ENCODE peak calls at places on chromosome 12, in eight cellular contexts. One of them, this sample, is unnamed.

GRCh38 chr12:123998344-123998941 is 25.4 kb downstream of the ZNF664 start:
- DNase-seq in T-helper 1 cell: no peak
- DNase-seq in heart right ventricle: no peak
- DNase-seq in stimulated activated CD4-positive, alpha-beta T cell treated with anti-CD3 and anti-CD28 coated beads, Interleukin-2, amount 100 ng/mL, for 48 hours: no peak
- DNase-seq in amniotic stem cell: no peak
- DNase-seq in T-helper 17 cell: no peak
- DNase-seq in body of pancreas: no peak
- DNase-seq in NCI-H2107: no peak
- DNase-seq in this sample: no peak

GRCh38 chr12:22101749-22102243 is 55.8 kb downstream of the CMAS start:
- DNase-seq in T-helper 1 cell: no peak
- DNase-seq in heart right ventricle: no peak
- DNase-seq in stimulated activated CD4-positive, alpha-beta T cell treated with anti-CD3 and anti-CD28 coated beads, Interleukin-2, amount 100 ng/mL, for 48 hours: no peak
- DNase-seq in amniotic stem cell: no peak
- DNase-seq in T-helper 17 cell: no peak
- DNase-seq in body of pancreas: no peak
- DNase-seq in NCI-H2107: no peak
- DNase-seq in this sample: no peak

GRCh38 chr12:95583933-95584332 is 32.7 kb upstream of the USP44 start:
- DNase-seq in T-helper 1 cell: no peak
- DNase-seq in heart right ventricle: no peak
- DNase-seq in stimulated activated CD4-positive, alpha-beta T cell treated with anti-CD3 and anti-CD28 coated beads, Interleukin-2, amount 100 ng/mL, for 48 hours: no peak
- DNase-seq in amniotic stem cell: no peak
- DNase-seq in T-helper 17 cell: no peak
- DNase-seq in body of pancreas: no peak
- DNase-seq in NCI-H2107: no peak
- DNase-seq in this sample: no peak

GRCh38 chr12:32397703-32398102 is 1.7 kb upstream of the FGD4 start:
- DNase-seq in T-helper 1 cell: no peak
- DNase-seq in heart right ventricle: no peak
- DNase-seq in stimulated activated CD4-positive, alpha-beta T cell treated with anti-CD3 and anti-CD28 coated beads, Interleukin-2, amount 100 ng/mL, for 48 hours: no peak
- DNase-seq in amniotic stem cell: no peak
- DNase-seq in T-helper 17 cell: no peak
- DNase-seq in body of pancreas: no peak
- DNase-seq in NCI-H2107: no peak
- DNase-seq in this sample: no peak

GRCh38 chr12:33830070-33830469 is 192.2 kb upstream of the ALG10 start:
- DNase-seq in T-helper 1 cell: no peak
- DNase-seq in heart right ventricle: no peak
- DNase-seq in stimulated activated CD4-positive, alpha-beta T cell treated with anti-CD3 and anti-CD28 coated beads, Interleukin-2, amount 100 ng/mL, for 48 hours: no peak
- DNase-seq in amniotic stem cell: no peak
- DNase-seq in T-helper 17 cell: no peak
- DNase-seq in body of pancreas: no peak
- DNase-seq in NCI-H2107: no peak
- DNase-seq in this sample: no peak

GRCh38 chr12:49868449-49868848 is 25.5 kb upstream of the BCDIN3D start:
- DNase-seq in T-helper 1 cell: no peak
- DNase-seq in heart right ventricle: no peak
- DNase-seq in stimulated activated CD4-positive, alpha-beta T cell treated with anti-CD3 and anti-CD28 coated beads, Interleukin-2, amount 100 ng/mL, for 48 hours: no peak
- DNase-seq in amniotic stem cell: no peak
- DNase-seq in T-helper 17 cell: no peak
- DNase-seq in body of pancreas: no peak
- DNase-seq in NCI-H2107: no peak
- DNase-seq in this sample: no peak

GRCh38 chr12:1421091-1421902 is 173.1 kb downstream of the FBXL14 start:
- DNase-seq in T-helper 1 cell: no peak
- DNase-seq in heart right ventricle: no peak
- DNase-seq in stimulated activated CD4-positive, alpha-beta T cell treated with anti-CD3 and anti-CD28 coated beads, Interleukin-2, amount 100 ng/mL, for 48 hours: no peak
- DNase-seq in amniotic stem cell: no peak
- DNase-seq in T-helper 17 cell: no peak
- DNase-seq in body of pancreas: no peak
- DNase-seq in NCI-H2107: no peak
- DNase-seq in this sample: no peak

GRCh38 chr12:109020750-109021380 is at the start of gene SVOP:
- DNase-seq in T-helper 1 cell: peak
- DNase-seq in heart right ventricle: peak
- DNase-seq in stimulated activated CD4-positive, alpha-beta T cell treated with anti-CD3 and anti-CD28 coated beads, Interleukin-2, amount 100 ng/mL, for 48 hours: peak
- DNase-seq in amniotic stem cell: peak
- DNase-seq in T-helper 17 cell: no peak
- DNase-seq in body of pancreas: peak
- DNase-seq in NCI-H2107: peak
- DNase-seq in this sample: peak

GRCh38 chr12:28939427-28939826 is 209.7 kb upstream of the FAR2 start:
- DNase-seq in T-helper 1 cell: no peak
- DNase-seq in heart right ventricle: no peak
- DNase-seq in stimulated activated CD4-positive, alpha-beta T cell treated with anti-CD3 and anti-CD28 coated beads, Interleukin-2, amount 100 ng/mL, for 48 hours: no peak
- DNase-seq in amniotic stem cell: no peak
- DNase-seq in T-helper 17 cell: no peak
- DNase-seq in body of pancreas: no peak
- DNase-seq in NCI-H2107: no peak
- DNase-seq in this sample: no peak

GRCh38 chr12:132788375-132789098 is 26.9 kb upstream of the ANKLE2 start:
- DNase-seq in T-helper 1 cell: no peak
- DNase-seq in heart right ventricle: no peak
- DNase-seq in stimulated activated CD4-positive, alpha-beta T cell treated with anti-CD3 and anti-CD28 coated beads, Interleukin-2, amount 100 ng/mL, for 48 hours: no peak
- DNase-seq in amniotic stem cell: no peak
- DNase-seq in T-helper 17 cell: no peak
- DNase-seq in body of pancreas: no peak
- DNase-seq in NCI-H2107: no peak
- DNase-seq in this sample: no peak

GRCh38 chr12:6547987-6548386 is 7.9 kb downstream of the IFFO1 start:
- DNase-seq in T-helper 1 cell: no peak
- DNase-seq in heart right ventricle: peak
- DNase-seq in stimulated activated CD4-positive, alpha-beta T cell treated with anti-CD3 and anti-CD28 coated beads, Interleukin-2, amount 100 ng/mL, for 48 hours: no peak
- DNase-seq in amniotic stem cell: peak
- DNase-seq in T-helper 17 cell: no peak
- DNase-seq in body of pancreas: no peak
- DNase-seq in NCI-H2107: no peak
- DNase-seq in this sample: no peak

GRCh38 chr12:23253191-23253590 is 628.2 kb downstream of the ETNK1 start:
- DNase-seq in T-helper 1 cell: no peak
- DNase-seq in heart right ventricle: no peak
- DNase-seq in stimulated activated CD4-positive, alpha-beta T cell treated with anti-CD3 and anti-CD28 coated beads, Interleukin-2, amount 100 ng/mL, for 48 hours: no peak
- DNase-seq in amniotic stem cell: no peak
- DNase-seq in T-helper 17 cell: no peak
- DNase-seq in body of pancreas: no peak
- DNase-seq in NCI-H2107: no peak
- DNase-seq in this sample: no peak

GRCh38 chr12:103493199-103493598 is 2.6 kb downstream of the C12orf42 start:
- DNase-seq in T-helper 1 cell: no peak
- DNase-seq in heart right ventricle: no peak
- DNase-seq in stimulated activated CD4-positive, alpha-beta T cell treated with anti-CD3 and anti-CD28 coated beads, Interleukin-2, amount 100 ng/mL, for 48 hours: no peak
- DNase-seq in amniotic stem cell: no peak
- DNase-seq in T-helper 17 cell: no peak
- DNase-seq in body of pancreas: no peak
- DNase-seq in NCI-H2107: no peak
- DNase-seq in this sample: no peak

GRCh38 chr12:53200107-53200457 is 7.0 kb downstream of the ITGB7 start:
- DNase-seq in T-helper 1 cell: no peak
- DNase-seq in heart right ventricle: no peak
- DNase-seq in stimulated activated CD4-positive, alpha-beta T cell treated with anti-CD3 and anti-CD28 coated beads, Interleukin-2, amount 100 ng/mL, for 48 hours: no peak
- DNase-seq in amniotic stem cell: no peak
- DNase-seq in T-helper 17 cell: no peak
- DNase-seq in body of pancreas: no peak
- DNase-seq in NCI-H2107: no peak
- DNase-seq in this sample: no peak